ENCODE peak calls at places on chromosomes 4 and X, in eight cellular contexts. One of them, this sample, is unnamed.

GRCh38 chr4:80049402-80049801 is 23.6 kb downstream of the ANTXR2 start:
- DNase-seq in right lobe of liver: no peak
- DNase-seq in AG09309: no peak
- DNase-seq in stomach: no peak
- DNase-seq in germinal center: no peak
- DNase-seq in ACHN: no peak
- DNase-seq in activated gamma-delta T cell treated with Interleukin-2 at 50 U/mL for 16 hours: no peak
- DNase-seq in tibial nerve: no peak
- DNase-seq in this sample: no peak

GRCh38 chr4:159227984-159228383 is 125.1 kb downstream of the RAPGEF2 start:
- DNase-seq in ACHN: peak; percentile 89
- DNase-seq in activated gamma-delta T cell treated with Interleukin-2 at 50 U/mL for 16 hours: no peak
- DNase-seq in right lobe of liver: peak; percentile 66
- DNase-seq in stomach: peak; percentile 80
- DNase-seq in germinal center: no peak
- DNase-seq in tibial nerve: peak; percentile 35
- DNase-seq in AG09309: no peak
- DNase-seq in this sample: peak; percentile 15

GRCh38 chrX:53481816-53482485 is 47.8 kb upstream of the HSD17B10 start:
- DNase-seq in germinal center: peak; percentile 26
- DNase-seq in stomach: peak; percentile 73
- DNase-seq in activated gamma-delta T cell treated with Interleukin-2 at 50 U/mL for 16 hours: peak; percentile 44
- DNase-seq in AG09309: peak; percentile 25
- DNase-seq in tibial nerve: peak; percentile 11
- DNase-seq in right lobe of liver: peak; percentile 40
- DNase-seq in ACHN: peak; percentile 50
- DNase-seq in this sample: peak; percentile 45

GRCh38 chr4:83686166-83686565 is 150.3 kb downstream of the GPAT3 start:
- DNase-seq in AG09309: peak; percentile 67
- DNase-seq in tibial nerve: no peak
- DNase-seq in stomach: no peak
- DNase-seq in germinal center: no peak
- DNase-seq in activated gamma-delta T cell treated with Interleukin-2 at 50 U/mL for 16 hours: no peak
- DNase-seq in ACHN: no peak
- DNase-seq in right lobe of liver: no peak
- DNase-seq in this sample: no peak

GRCh38 chr4:182318256-182318655 is 75.1 kb downstream of the TENM3 start:
- DNase-seq in germinal center: no peak
- DNase-seq in right lobe of liver: no peak
- DNase-seq in stomach: no peak
- DNase-seq in AG09309: no peak
- DNase-seq in ACHN: no peak
- DNase-seq in tibial nerve: no peak
- DNase-seq in activated gamma-delta T cell treated with Interleukin-2 at 50 U/mL for 16 hours: no peak
- DNase-seq in this sample: no peak

GRCh38 chr4:88110826-88111225 is 47.6 kb downstream of the ABCG2 start:
- DNase-seq in tibial nerve: no peak
- DNase-seq in right lobe of liver: peak; percentile 77
- DNase-seq in ACHN: no peak
- DNase-seq in stomach: no peak
- DNase-seq in AG09309: no peak
- DNase-seq in activated gamma-delta T cell treated with Interleukin-2 at 50 U/mL for 16 hours: no peak
- DNase-seq in germinal center: no peak
- DNase-seq in this sample: no peak

GRCh38 chr4:45701616-45702015 is 422.2 kb downstream of the GABRG1 start:
- DNase-seq in AG09309: no peak
- DNase-seq in activated gamma-delta T cell treated with Interleukin-2 at 50 U/mL for 16 hours: no peak
- DNase-seq in germinal center: no peak
- DNase-seq in stomach: no peak
- DNase-seq in right lobe of liver: no peak
- DNase-seq in tibial nerve: no peak
- DNase-seq in ACHN: no peak
- DNase-seq in this sample: no peak

GRCh38 chrX:10190367-10190766 is 33.6 kb downstream of the CLCN4 start:
- DNase-seq in germinal center: peak; percentile 15
- DNase-seq in AG09309: peak; percentile 41
- DNase-seq in activated gamma-delta T cell treated with Interleukin-2 at 50 U/mL for 16 hours: no peak
- DNase-seq in tibial nerve: no peak
- DNase-seq in ACHN: peak; percentile 58
- DNase-seq in right lobe of liver: no peak
- DNase-seq in stomach: no peak
- DNase-seq in this sample: peak; percentile 22

GRCh38 chrX:149274516-149275105 is 230.5 kb downstream of the IDS start:
- DNase-seq in ACHN: no peak
- DNase-seq in right lobe of liver: no peak
- DNase-seq in stomach: no peak
- DNase-seq in activated gamma-delta T cell treated with Interleukin-2 at 50 U/mL for 16 hours: no peak
- DNase-seq in AG09309: no peak
- DNase-seq in germinal center: no peak
- DNase-seq in tibial nerve: no peak
- DNase-seq in this sample: no peak

GRCh38 chr4:182254381-182254780 is 11.2 kb downstream of the TENM3 start:
- DNase-seq in activated gamma-delta T cell treated with Interleukin-2 at 50 U/mL for 16 hours: no peak
- DNase-seq in stomach: no peak
- DNase-seq in tibial nerve: no peak
- DNase-seq in AG09309: no peak
- DNase-seq in germinal center: no peak
- DNase-seq in right lobe of liver: no peak
- DNase-seq in ACHN: no peak
- DNase-seq in this sample: no peak

GRCh38 chrX:152614786-152615185 is 22.9 kb upstream of the GABRQ start:
- DNase-seq in right lobe of liver: no peak
- DNase-seq in germinal center: no peak
- DNase-seq in activated gamma-delta T cell treated with Interleukin-2 at 50 U/mL for 16 hours: no peak
- DNase-seq in ACHN: no peak
- DNase-seq in stomach: no peak
- DNase-seq in tibial nerve: no peak
- DNase-seq in AG09309: no peak
- DNase-seq in this sample: no peak

GRCh38 chrX:43805579-43805978 is 76.7 kb downstream of the MAOB start:
- DNase-seq in stomach: no peak
- DNase-seq in tibial nerve: no peak
- DNase-seq in right lobe of liver: no peak
- DNase-seq in AG09309: no peak
- DNase-seq in ACHN: no peak
- DNase-seq in germinal center: no peak
- DNase-seq in activated gamma-delta T cell treated with Interleukin-2 at 50 U/mL for 16 hours: no peak
- DNase-seq in this sample: no peak

GRCh38 chr4:15654556-15655222 is 468 bp downstream of the FBXL5 start:
- DNase-seq in AG09309: no peak
- DNase-seq in activated gamma-delta T cell treated with Interleukin-2 at 50 U/mL for 16 hours: peak; percentile 34
- DNase-seq in tibial nerve: no peak
- DNase-seq in stomach: peak; percentile 46
- DNase-seq in ACHN: peak; percentile 42
- DNase-seq in germinal center: peak; percentile 61
- DNase-seq in right lobe of liver: peak; percentile 73
- DNase-seq in this sample: peak; percentile 40

GRCh38 chr4:81913427-81913878 is 441.7 kb upstream of the RASGEF1B start:
- DNase-seq in germinal center: peak; percentile 76
- DNase-seq in tibial nerve: no peak
- DNase-seq in activated gamma-delta T cell treated with Interleukin-2 at 50 U/mL for 16 hours: peak; percentile 46
- DNase-seq in stomach: peak; percentile 45
- DNase-seq in ACHN: peak; percentile 74
- DNase-seq in AG09309: no peak
- DNase-seq in right lobe of liver: no peak
- DNase-seq in this sample: peak; percentile 63

GRCh38 chrX:10648608-10649007 is 28.2 kb upstream of the MID1 start:
- DNase-seq in tibial nerve: no peak
- DNase-seq in AG09309: peak; percentile 57
- DNase-seq in germinal center: no peak
- DNase-seq in right lobe of liver: no peak
- DNase-seq in ACHN: no peak
- DNase-seq in stomach: no peak
- DNase-seq in activated gamma-delta T cell treated with Interleukin-2 at 50 U/mL for 16 hours: no peak
- DNase-seq in this sample: no peak

GRCh38 chrX:130197464-130197863 is 25.7 kb downstream of the RAB33A start:
- DNase-seq in right lobe of liver: no peak
- DNase-seq in ACHN: no peak
- DNase-seq in AG09309: no peak
- DNase-seq in activated gamma-delta T cell treated with Interleukin-2 at 50 U/mL for 16 hours: no peak
- DNase-seq in germinal center: no peak
- DNase-seq in stomach: no peak
- DNase-seq in tibial nerve: no peak
- DNase-seq in this sample: no peak